ENCODE peak calls at places on chromosomes 16 and 17, in six cellular contexts. One of them, this sample, is unnamed.

GRCh38 chr17:42414782-42415409 is 8.2 kb downstream of the CAVIN1 start:
- DNase-seq in psoas muscle: no peak
- DNase-seq in sigmoid colon: no peak
- DNase-seq in lower lobe of right lung: peak; percentile 73
- DNase-seq in right lobe of liver: no peak
- DNase-seq in IMR-90: no peak
- DNase-seq in this sample: no peak

GRCh38 chr16:9966569-9967157 is 215.6 kb downstream of the GRIN2A start:
- DNase-seq in psoas muscle: no peak
- DNase-seq in sigmoid colon: no peak
- DNase-seq in lower lobe of right lung: no peak
- DNase-seq in right lobe of liver: no peak
- DNase-seq in IMR-90: no peak
- DNase-seq in this sample: no peak

GRCh38 chr17:59331929-59332889 is 754 bp downstream of the YPEL2 start:
- DNase-seq in psoas muscle: peak; percentile 81
- DNase-seq in sigmoid colon: peak; percentile 79
- DNase-seq in lower lobe of right lung: peak; percentile 73
- DNase-seq in right lobe of liver: peak; percentile 84
- DNase-seq in IMR-90: no peak
- DNase-seq in this sample: peak; percentile 45

GRCh38 chr16:13471036-13471435 is 448.9 kb upstream of the ERCC4 start:
- DNase-seq in psoas muscle: no peak
- DNase-seq in sigmoid colon: no peak
- DNase-seq in lower lobe of right lung: no peak
- DNase-seq in right lobe of liver: no peak
- DNase-seq in IMR-90: no peak
- DNase-seq in this sample: no peak

GRCh38 chr17:66930933-66931332 is 33.6 kb upstream of the CACNG4 start:
- DNase-seq in psoas muscle: no peak
- DNase-seq in sigmoid colon: peak; percentile 9
- DNase-seq in lower lobe of right lung: no peak
- DNase-seq in right lobe of liver: no peak
- DNase-seq in IMR-90: no peak
- DNase-seq in this sample: no peak

GRCh38 chr16:67428146-67428731 is 2.7 kb upstream of the HSD11B2 start:
- DNase-seq in psoas muscle: peak; percentile 74
- DNase-seq in sigmoid colon: peak; percentile 87
- DNase-seq in lower lobe of right lung: peak; percentile 84
- DNase-seq in right lobe of liver: peak; percentile 77
- DNase-seq in IMR-90: peak; percentile 47
- DNase-seq in this sample: peak; percentile 88

GRCh38 chr17:66313325-66313724 is 10.9 kb downstream of the PRKCA start:
- DNase-seq in psoas muscle: no peak
- DNase-seq in sigmoid colon: no peak
- DNase-seq in lower lobe of right lung: no peak
- DNase-seq in right lobe of liver: no peak
- DNase-seq in IMR-90: no peak
- DNase-seq in this sample: no peak

GRCh38 chr17:37605813-37606505 is 3.3 kb downstream of the SYNRG start:
- DNase-seq in psoas muscle: no peak
- DNase-seq in sigmoid colon: no peak
- DNase-seq in lower lobe of right lung: no peak
- DNase-seq in right lobe of liver: no peak
- DNase-seq in IMR-90: no peak
- DNase-seq in this sample: no peak

GRCh38 chr17:19306160-19307111 is 56.1 kb downstream of the B9D1 start:
- DNase-seq in psoas muscle: no peak
- DNase-seq in sigmoid colon: peak; percentile 66
- DNase-seq in lower lobe of right lung: peak; percentile 19
- DNase-seq in right lobe of liver: no peak
- DNase-seq in IMR-90: no peak
- DNase-seq in this sample: no peak

GRCh38 chr17:33668516-33668915 is 375.4 kb upstream of the ASIC2 start:
- DNase-seq in psoas muscle: no peak
- DNase-seq in sigmoid colon: no peak
- DNase-seq in lower lobe of right lung: no peak
- DNase-seq in right lobe of liver: no peak
- DNase-seq in IMR-90: no peak
- DNase-seq in this sample: no peak

GRCh38 chr16:24493859-24494258 is 45.5 kb upstream of the RBBP6 start:
- DNase-seq in psoas muscle: no peak
- DNase-seq in sigmoid colon: no peak
- DNase-seq in lower lobe of right lung: no peak
- DNase-seq in right lobe of liver: no peak
- DNase-seq in IMR-90: no peak
- DNase-seq in this sample: no peak

GRCh38 chr16:2486645-2487516 is 12.0 kb downstream of the TBC1D24 start:
- DNase-seq in psoas muscle: no peak
- DNase-seq in sigmoid colon: no peak
- DNase-seq in lower lobe of right lung: peak; percentile 85
- DNase-seq in right lobe of liver: peak; percentile 56
- DNase-seq in IMR-90: peak; percentile 23
- DNase-seq in this sample: no peak

GRCh38 chr17:80268427-80268826 is 7.8 kb downstream of the RNF213 start:
- DNase-seq in psoas muscle: no peak
- DNase-seq in sigmoid colon: no peak
- DNase-seq in lower lobe of right lung: no peak
- DNase-seq in right lobe of liver: no peak
- DNase-seq in IMR-90: no peak
- DNase-seq in this sample: no peak

GRCh38 chr16:2986623-2987188 is 6.5 kb upstream of the PKMYT1 start:
- DNase-seq in psoas muscle: no peak
- DNase-seq in sigmoid colon: no peak
- DNase-seq in lower lobe of right lung: no peak
- DNase-seq in right lobe of liver: no peak
- DNase-seq in IMR-90: no peak
- DNase-seq in this sample: no peak

GRCh38 chr17:37430051-37430591 is 23.4 kb downstream of the TADA2A start:
- DNase-seq in psoas muscle: no peak
- DNase-seq in sigmoid colon: no peak
- DNase-seq in lower lobe of right lung: no peak
- DNase-seq in right lobe of liver: no peak
- DNase-seq in IMR-90: peak; percentile 75
- DNase-seq in this sample: no peak

GRCh38 chr17:31248986-31249385 is 48.1 kb downstream of the OMG start:
- DNase-seq in psoas muscle: no peak
- DNase-seq in sigmoid colon: no peak
- DNase-seq in lower lobe of right lung: no peak
- DNase-seq in right lobe of liver: no peak
- DNase-seq in IMR-90: peak; percentile 78
- DNase-seq in this sample: no peak

GRCh38 chr17:62827722-62828498 is 19.8 kb upstream of the MARCHF10 start:
- DNase-seq in psoas muscle: no peak
- DNase-seq in sigmoid colon: no peak
- DNase-seq in lower lobe of right lung: no peak
- DNase-seq in right lobe of liver: no peak
- DNase-seq in IMR-90: peak; percentile 65
- DNase-seq in this sample: no peak

GRCh38 chr16:49778202-49778601 is 77.7 kb downstream of the ZNF423 start:
- DNase-seq in psoas muscle: no peak
- DNase-seq in sigmoid colon: no peak
- DNase-seq in lower lobe of right lung: no peak
- DNase-seq in right lobe of liver: no peak
- DNase-seq in IMR-90: no peak
- DNase-seq in this sample: no peak

GRCh38 chr17:9513266-9513665 is 62.4 kb downstream of the STX8 start:
- DNase-seq in psoas muscle: no peak
- DNase-seq in sigmoid colon: no peak
- DNase-seq in lower lobe of right lung: no peak
- DNase-seq in right lobe of liver: no peak
- DNase-seq in IMR-90: peak; percentile 22
- DNase-seq in this sample: no peak

GRCh38 chr17:18258356-18259038 is at the start of gene FLII:
- DNase-seq in psoas muscle: no peak
- DNase-seq in sigmoid colon: peak; percentile 78
- DNase-seq in lower lobe of right lung: peak; percentile 74
- DNase-seq in right lobe of liver: peak; percentile 72
- DNase-seq in IMR-90: peak; percentile 17
- DNase-seq in this sample: peak; percentile 68

GRCh38 chr16:70161350-70161749 is 12.2 kb upstream of the CLEC18C start:
- DNase-seq in psoas muscle: no peak
- DNase-seq in sigmoid colon: no peak
- DNase-seq in lower lobe of right lung: no peak
- DNase-seq in right lobe of liver: no peak
- DNase-seq in IMR-90: no peak
- DNase-seq in this sample: no peak

GRCh38 chr17:5011928-5012327 is 14.2 kb downstream of the KIF1C start:
- DNase-seq in psoas muscle: no peak
- DNase-seq in sigmoid colon: no peak
- DNase-seq in lower lobe of right lung: no peak
- DNase-seq in right lobe of liver: no peak
- DNase-seq in IMR-90: peak; percentile 72
- DNase-seq in this sample: peak; percentile 30

DNA sequence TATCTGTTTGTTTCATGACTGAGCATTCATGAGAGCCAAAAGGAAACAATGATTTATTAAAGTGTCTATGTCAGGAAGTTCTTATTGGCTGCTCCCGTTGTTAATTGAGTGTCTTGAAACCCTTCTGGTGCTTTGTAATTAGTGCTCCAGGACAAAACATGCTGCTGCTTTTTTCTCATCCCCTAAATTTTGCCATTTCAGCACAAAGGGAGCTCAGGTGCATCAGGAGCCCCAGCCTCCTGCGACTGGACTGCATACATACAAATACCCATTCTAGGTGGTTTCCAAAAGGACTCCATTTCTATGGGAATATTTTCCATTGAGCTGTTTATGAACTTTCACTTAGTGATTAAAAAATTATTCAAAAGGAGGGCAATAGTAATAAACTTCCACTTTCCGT is 354.0 kb downstream of the CDH13 start:
- DNase-seq in psoas muscle: no peak
- DNase-seq in sigmoid colon: no peak
- DNase-seq in lower lobe of right lung: no peak
- DNase-seq in right lobe of liver: no peak
- DNase-seq in IMR-90: no peak
- DNase-seq in this sample: no peak
- H3K9me3 ChIP-seq in psoas muscle: no peaks in the 10 kb centered on the region
- H3K9me3 ChIP-seq in sigmoid colon: no peaks in the 10 kb centered on the region
- H3K9me3 ChIP-seq in lower lobe of right lung: no peaks in the 10 kb centered on the region
- H3K9me3 ChIP-seq in right lobe of liver: no peaks in the 10 kb centered on the region
- H3K9me3 ChIP-seq in IMR-90: no peaks in the 10 kb centered on the region
- H3K9me3 ChIP-seq in this sample: no peaks in the 10 kb centered on the region

GRCh38 chr17:61492759-61493526 is 40.7 kb downstream of the TBX4 start:
- DNase-seq in psoas muscle: no peak
- DNase-seq in sigmoid colon: no peak
- DNase-seq in lower lobe of right lung: no peak
- DNase-seq in right lobe of liver: no peak
- DNase-seq in IMR-90: peak; percentile 56
- DNase-seq in this sample: peak; percentile 21
- H3K4me3 ChIP-seq in psoas muscle: no peak overlapping the region
- H3K4me3 ChIP-seq in sigmoid colon: no peak overlapping the region
- H3K4me3 ChIP-seq in lower lobe of right lung: no peak overlapping the region
- H3K4me3 ChIP-seq in right lobe of liver: no peak overlapping the region
- H3K4me3 ChIP-seq in IMR-90: no peak overlapping the region
- H3K4me3 ChIP-seq in this sample: no peak overlapping the region

GRCh38 chr17:64448665-64449512 is at the start of gene MILR1:
- DNase-seq in psoas muscle: no peak
- DNase-seq in sigmoid colon: peak; percentile 71
- DNase-seq in lower lobe of right lung: no peak
- DNase-seq in right lobe of liver: no peak
- DNase-seq in IMR-90: peak; percentile 65
- DNase-seq in this sample: peak; percentile 97

GRCh38 chr17:64447526-64447925 is 1.4 kb upstream of the MILR1 start:
- DNase-seq in psoas muscle: no peak
- DNase-seq in sigmoid colon: no peak
- DNase-seq in lower lobe of right lung: no peak
- DNase-seq in right lobe of liver: no peak
- DNase-seq in IMR-90: no peak
- DNase-seq in this sample: no peak

DNA sequence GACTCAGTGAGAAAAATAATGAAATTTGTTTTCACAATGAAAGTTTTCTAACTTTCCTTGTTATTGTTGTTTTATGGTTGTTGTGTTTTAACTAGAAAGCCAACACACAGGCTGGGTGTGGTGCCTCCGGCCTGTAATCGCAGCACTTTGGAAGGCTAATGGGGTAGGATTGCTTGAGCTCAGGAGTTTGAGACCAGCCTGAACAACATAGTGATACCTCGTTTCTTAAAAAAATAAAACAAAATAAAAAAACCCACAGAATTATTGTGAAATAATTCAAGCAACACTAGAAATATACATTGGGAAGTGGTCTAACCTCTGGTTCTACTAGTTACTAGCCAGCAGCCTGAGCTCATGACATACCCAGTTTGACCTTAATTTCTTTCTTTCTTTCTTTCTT is 630 bp downstream of the MILR1 start:
- DNase-seq in psoas muscle: no peak
- DNase-seq in sigmoid colon: no peak
- DNase-seq in lower lobe of right lung: no peak
- DNase-seq in right lobe of liver: no peak
- DNase-seq in IMR-90: no peak
- DNase-seq in this sample: no peak
- H3K9me3 ChIP-seq in psoas muscle: no peaks in the 10 kb centered on the region
- H3K9me3 ChIP-seq in sigmoid colon: no peaks in the 10 kb centered on the region
- H3K9me3 ChIP-seq in lower lobe of right lung: no peaks in the 10 kb centered on the region
- H3K9me3 ChIP-seq in right lobe of liver: no peaks in the 10 kb centered on the region
- H3K9me3 ChIP-seq in IMR-90: no peaks in the 10 kb centered on the region
- H3K9me3 ChIP-seq in this sample: no peaks in the 10 kb centered on the region

GRCh38 chr17:8038954-8039610 is at the start of gene ALOX15B:
- DNase-seq in psoas muscle: no peak
- DNase-seq in sigmoid colon: no peak
- DNase-seq in lower lobe of right lung: peak; percentile 84
- DNase-seq in right lobe of liver: no peak
- DNase-seq in IMR-90: no peak
- DNase-seq in this sample: no peak

GRCh38 chr17:8044819-8045810 is 6.3 kb downstream of the ALOX15B start:
- DNase-seq in psoas muscle: no peak
- DNase-seq in sigmoid colon: peak; percentile 55
- DNase-seq in lower lobe of right lung: no peak
- DNase-seq in right lobe of liver: no peak
- DNase-seq in IMR-90: no peak
- DNase-seq in this sample: no peak

GRCh38 chr17:8041980-8042379 is 3.1 kb downstream of the ALOX15B start:
- DNase-seq in psoas muscle: no peak
- DNase-seq in sigmoid colon: no peak
- DNase-seq in lower lobe of right lung: no peak
- DNase-seq in right lobe of liver: no peak
- DNase-seq in IMR-90: no peak
- DNase-seq in this sample: no peak

GRCh38 chr17:8041249-8041928 is 2.5 kb downstream of the ALOX15B start:
- DNase-seq in psoas muscle: no peak
- DNase-seq in sigmoid colon: no peak
- DNase-seq in lower lobe of right lung: no peak
- DNase-seq in right lobe of liver: no peak
- DNase-seq in IMR-90: peak; percentile 73
- DNase-seq in this sample: peak; percentile 96

DNA sequence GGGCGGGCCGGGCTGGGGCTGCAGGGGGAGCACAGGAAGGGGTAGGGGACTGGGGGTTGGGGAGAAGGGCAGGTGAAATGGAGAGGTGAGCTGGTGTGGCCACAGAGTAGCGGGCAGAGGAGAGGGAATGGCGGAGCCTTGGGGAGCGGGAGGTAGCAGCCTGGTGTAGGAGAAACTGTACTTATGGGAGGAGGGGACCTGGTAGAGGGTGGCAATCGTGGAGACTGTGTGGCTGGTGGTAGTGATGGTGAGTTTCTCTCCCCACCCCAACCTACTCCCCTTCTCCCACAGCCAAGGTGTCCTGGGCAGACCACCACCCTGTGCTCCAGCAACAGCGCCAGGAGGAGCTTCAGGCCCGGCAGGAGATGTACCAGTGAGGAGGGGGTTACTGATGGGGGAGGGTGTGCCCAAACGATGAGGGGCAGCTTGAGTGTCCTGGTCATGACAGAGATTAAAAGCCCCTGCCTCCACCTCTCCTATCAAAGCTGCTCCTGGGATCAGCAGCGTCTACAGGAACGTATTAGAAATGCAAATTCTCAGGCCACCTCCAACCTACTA is 831 bp downstream of the ALOX15B start:
- DNase-seq in psoas muscle: no peak
- DNase-seq in sigmoid colon: no peak
- DNase-seq in lower lobe of right lung: no peak
- DNase-seq in right lobe of liver: no peak
- DNase-seq in IMR-90: no peak
- DNase-seq in this sample: no peak
- H3K4me3 ChIP-seq in psoas muscle: no peak overlapping the region
- H3K4me3 ChIP-seq in sigmoid colon: peak overlapping the region; percentile 31
- H3K4me3 ChIP-seq in lower lobe of right lung: peak overlapping the region; percentile 53
- H3K4me3 ChIP-seq in right lobe of liver: no peak overlapping the region
- H3K4me3 ChIP-seq in IMR-90: no peak overlapping the region
- H3K4me3 ChIP-seq in this sample: no peak overlapping the region